ENCODE peak calls at places on chromosomes 16 and 17, in seven cellular contexts. V is cardiac fibroblast; M is testis; K is ascending aorta; E is activated CD8-positive, alpha-beta T cell treated with anti-CD3 and anti-CD28 coated beads for 36 hours; U is uterus; Z is brain microvascular endothelial cell. H is an unnamed sample.

GRCh38 chr16:88736496-88736895 is 30.2 kb downstream of the CTU2 start:
- DNase-seq in M (no peak), V (no peak), U (no peak), E (no peak), K (no peak), Z (no peak), H (no peak)

GRCh38 chr17:8069587-8069860 is 18.0 kb downstream of the ALOX12B start:
- DNase-seq in U (no peak), Z (no peak), E (no peak), M (no peak), V (no peak), K (no peak), H (no peak)

GRCh38 chr17:46175891-46176290 is 17.3 kb downstream of the KANSL1 start:
- DNase-seq in K (no peak), M (no peak), E (no peak), V (no peak), Z (no peak), U (no peak), H (no peak)

GRCh38 chr17:63094636-63095035 is 128.6 kb downstream of the TANC2 start:
- DNase-seq in Z (no peak), K (no peak), V (no peak), M (no peak), U (no peak), E (no peak), H (no peak)

GRCh38 chr16:22627043-22627442 is 116.4 kb downstream of the NPIPB5 start:
- DNase-seq in V (no peak), K (peak; percentile 37), Z (no peak), E (no peak), U (no peak), M (no peak), H (no peak)

GRCh38 chr17:4549781-4550533 is 5.2 kb downstream of the MYBBP1A start:
- DNase-seq in K (no peak), U (no peak), M (no peak), Z (no peak), V (no peak), E (no peak), H (no peak)

GRCh38 chr16:67184453-67185002 is 765 bp upstream of the MATCAP1 start:
- DNase-seq in K (no peak), E (no peak), U (no peak), M (no peak), Z (no peak), V (no peak), H (no peak)

GRCh38 chr16:73433493-73434307 is 385.8 kb upstream of the ZFHX3 start:
- DNase-seq in Z (no peak), U (no peak), K (no peak), V (no peak), M (no peak), E (no peak), H (no peak)

GRCh38 chr16:88333645-88334516 is 48.9 kb upstream of the ZNF469 start:
- DNase-seq in V (no peak), M (no peak), K (no peak), Z (peak; percentile 6), E (no peak), U (no peak), H (no peak)

GRCh38 chr17:77572851-77573250 is 385.7 kb upstream of the TNRC6C start:
- DNase-seq in M (no peak), Z (no peak), K (peak; percentile 61), U (no peak), E (no peak), V (no peak), H (peak; percentile 62)

GRCh38 chr17:70961341-70961740 is 792.0 kb downstream of the KCNJ2 start:
- DNase-seq in M (no peak), E (no peak), V (no peak), Z (peak; percentile 28), K (no peak), U (no peak), H (no peak)

GRCh38 chr16:75647138-75647491 is 350 bp downstream of the KARS1 start:
- DNase-seq in Z (no peak), U (no peak), V (no peak), K (no peak), E (no peak), M (no peak), H (no peak)

GRCh38 chr17:65388911-65389310 is 172.5 kb downstream of the AXIN2 start:
- DNase-seq in K (no peak), E (no peak), Z (no peak), M (no peak), U (no peak), V (peak; percentile 15), H (no peak)

DNA sequence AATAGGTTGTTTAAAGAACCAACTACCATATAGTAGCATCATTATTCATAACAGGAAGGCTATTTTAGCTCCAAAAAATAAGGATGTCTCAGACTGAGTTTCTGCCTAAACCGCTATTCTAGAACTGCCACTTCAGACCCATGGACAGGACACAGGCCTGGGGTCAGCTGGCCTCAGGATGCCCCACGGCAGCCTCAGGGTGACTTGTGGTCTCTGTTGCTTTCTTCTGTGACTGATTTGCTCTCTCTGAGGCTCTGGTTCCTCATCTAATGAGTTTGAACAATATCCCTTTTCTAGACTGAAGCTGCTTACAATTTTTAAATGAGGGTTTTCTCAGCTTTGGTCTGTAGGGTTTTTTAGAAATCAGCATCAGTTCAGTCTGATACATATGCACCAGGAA is 31.8 kb upstream of the IRF8 start:
- DNase-seq in U (no peak), M (no peak), Z (no peak), V (no peak), E (no peak), K (no peak), H (no peak)
- TF ChIP-seq CTCF in U (no peak), M (no peak), Z (no peak), V (no peak), E (no peak), K (no peak), H (no peak)

GRCh38 chr16:12188674-12189249 is 212.2 kb downstream of the SNX29 start:
- DNase-seq in E (no peak), U (no peak), K (no peak), V (peak; percentile 8), M (no peak), Z (no peak), H (no peak)

GRCh38 chr16:12184419-12184831 is 207.9 kb downstream of the SNX29 start:
- DNase-seq in V (no peak), M (no peak), K (no peak), E (no peak), U (no peak), Z (no peak), H (no peak)

GRCh38 chr16:12187939-12188673 is 211.6 kb downstream of the SNX29 start:
- DNase-seq in M (no peak), V (no peak), Z (no peak), U (no peak), K (no peak), E (no peak), H (no peak)

GRCh38 chr16:12185563-12185962 is 209.0 kb downstream of the SNX29 start:
- DNase-seq in U (no peak), M (no peak), Z (no peak), V (no peak), E (no peak), K (no peak), H (no peak)

DNA sequence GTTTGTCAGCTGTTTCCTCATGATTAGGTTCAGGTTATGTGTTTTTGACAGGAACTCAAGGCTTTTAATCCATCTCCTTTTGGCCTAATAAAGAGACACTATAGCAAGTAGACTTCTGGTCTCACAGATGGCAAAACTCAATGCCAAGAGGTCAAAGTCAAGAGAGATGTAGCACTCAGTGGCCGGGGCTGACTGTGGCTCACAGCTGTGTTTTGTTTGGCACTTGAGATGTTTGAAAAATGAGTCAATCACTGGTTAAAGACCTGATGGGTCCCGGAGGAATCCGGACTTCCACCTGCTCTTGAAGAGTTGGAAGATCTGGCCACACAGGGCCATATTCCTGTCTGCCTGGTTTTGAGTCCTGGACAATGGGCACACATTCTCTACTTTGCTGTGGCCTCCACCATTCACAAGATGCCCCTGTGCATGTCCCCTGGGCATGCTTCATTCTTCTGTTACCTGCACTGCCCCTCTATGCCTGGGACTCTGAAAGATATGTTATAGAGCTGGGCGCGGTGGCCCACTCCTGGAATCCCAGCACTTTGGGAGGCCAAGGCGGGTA is 210.3 kb downstream of the SNX29 start:
- DNase-seq in Z (peak; percentile 25), K (no peak), E (no peak), V (no peak), M (no peak), U (no peak), H (no peak)
- TF ChIP-seq CTCF in Z (no peak), K (no peak), E (no peak), V (no peak), M (no peak), U (no peak), H (no peak)

DNA sequence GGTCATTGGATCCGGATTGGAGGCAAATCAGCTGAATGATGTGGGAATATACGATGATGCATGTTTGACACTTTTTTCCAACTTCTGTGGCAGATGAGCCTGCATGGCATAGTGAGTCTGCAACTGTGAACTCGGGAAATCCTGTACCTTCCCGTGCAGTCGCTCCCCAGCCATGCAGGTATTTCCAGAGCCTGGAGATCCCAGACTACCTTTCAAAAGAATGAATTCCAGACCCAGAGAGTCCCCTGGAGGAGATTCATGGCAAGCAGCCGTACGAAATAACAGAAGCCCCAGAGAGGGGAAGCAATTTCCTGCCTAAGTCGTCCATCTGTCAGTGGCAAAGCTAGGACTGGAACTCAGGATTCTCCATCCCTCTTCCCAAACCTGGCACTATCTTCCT is 75.7 kb upstream of the FAM20A start:
- DNase-seq in Z (no peak), V (no peak), U (no peak), K (no peak), M (no peak), E (no peak), H (no peak)
- TF ChIP-seq CTCF in Z (no peak), V (no peak), U (no peak), K (no peak), M (no peak), E (no peak), H (no peak)

GRCh38 chr16:19555186-19555937 is at the start of gene VPS35L:
- DNase-seq in V (peak; percentile 99), U (peak; percentile 98), K (peak; percentile 99), Z (peak; percentile 97), M (peak; percentile 97), E (peak; percentile 96), H (peak; percentile 99)

GRCh38 chr16:19559242-19559910 is 3.9 kb downstream of the VPS35L start:
- DNase-seq in V (peak; percentile 80), Z (peak; percentile 49), M (no peak), E (peak; percentile 33), K (no peak), U (no peak), H (no peak)

GRCh38 chr16:19560078-19560477 is 4.6 kb downstream of the VPS35L start:
- DNase-seq in M (no peak), V (no peak), E (no peak), Z (no peak), K (no peak), U (no peak), H (no peak)

DNA sequence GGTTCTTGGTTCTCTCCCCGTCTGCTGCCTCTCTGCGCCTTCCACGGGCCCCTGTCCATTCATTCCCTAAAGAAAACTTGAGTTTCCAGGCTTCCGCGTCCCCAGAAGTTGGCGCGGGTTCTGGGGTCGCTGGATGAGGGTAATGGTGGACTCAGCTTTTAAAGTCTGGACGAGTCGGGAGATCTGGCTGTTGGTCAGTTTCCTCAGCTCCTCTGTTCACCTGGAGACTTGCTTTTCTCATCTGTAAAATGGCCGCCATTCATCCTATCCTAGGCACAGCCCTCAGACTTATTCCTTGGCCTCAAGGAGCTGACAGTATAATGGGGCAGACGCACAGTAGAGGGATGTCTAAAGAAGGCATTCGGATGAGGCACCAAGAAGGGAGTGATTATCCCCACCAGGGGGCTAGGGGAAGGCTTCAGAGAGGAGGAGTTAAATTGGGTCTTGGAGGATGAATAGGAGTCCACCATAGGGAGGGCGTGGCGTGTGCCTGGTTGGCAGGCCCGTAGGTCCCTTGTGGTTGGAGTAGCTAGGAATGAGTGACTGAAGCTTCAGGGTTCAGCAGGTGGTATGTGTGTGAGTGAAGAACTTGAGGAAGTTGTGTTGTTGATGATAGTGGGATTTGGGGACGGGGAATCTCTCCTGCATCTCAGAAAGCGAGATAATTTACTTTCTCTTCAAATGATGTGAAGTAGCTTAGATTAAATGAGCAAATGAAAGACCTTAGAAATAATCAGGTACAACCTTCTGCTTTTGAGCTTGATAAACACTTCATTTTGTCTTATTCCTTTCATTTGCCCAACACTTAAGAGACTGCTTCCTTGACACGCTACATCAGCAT is 655 bp downstream of the VPS35L start:
- DNase-seq in E (peak; percentile 43), Z (peak; percentile 11), M (peak; percentile 46), U (peak; percentile 19), K (no peak), V (peak; percentile 27), H (no peak)
- TF ChIP-seq CTCF in E (peak; percentile 13), Z (peak; percentile 53), M (no peak), U (no peak), K (no peak), V (peak; percentile 31), H (peak; percentile 57)